ENCODE peak calls at places on chromosomes 5 and 9, in seven cellular contexts. One of them, this sample, is unnamed.

GRCh38 chr9:131276107-131276888 is at the start of gene FAM78A:
- DNase-seq in transverse colon: peak; percentile 57
- DNase-seq in nephron progenitor cell: peak; percentile 65
- DNase-seq in fibroblast of lung: peak; percentile 10
- DNase-seq in GM13977: peak; percentile 75
- DNase-seq in H9: no peak
- DNase-seq in epithelial cell of esophagus: no peak
- DNase-seq in this sample: no peak

GRCh38 chr5:95178046-95178651 is 106.7 kb downstream of the MCTP1 start:
- DNase-seq in GM13977: no peak
- DNase-seq in epithelial cell of esophagus: no peak
- DNase-seq in H9: peak; percentile 95
- DNase-seq in transverse colon: no peak
- DNase-seq in nephron progenitor cell: peak; percentile 46
- DNase-seq in fibroblast of lung: peak; percentile 85
- DNase-seq in this sample: no peak

GRCh38 chr9:74663456-74663855 is 166.3 kb downstream of the RORB start:
- DNase-seq in transverse colon: no peak
- DNase-seq in epithelial cell of esophagus: no peak
- DNase-seq in fibroblast of lung: peak; percentile 30
- DNase-seq in H9: no peak
- DNase-seq in GM13977: no peak
- DNase-seq in nephron progenitor cell: no peak
- DNase-seq in this sample: no peak

GRCh38 chr5:14685757-14686156 is 21.2 kb downstream of the OTULIN start:
- DNase-seq in fibroblast of lung: peak; percentile 60
- DNase-seq in H9: no peak
- DNase-seq in GM13977: peak; percentile 63
- DNase-seq in transverse colon: peak; percentile 22
- DNase-seq in epithelial cell of esophagus: peak; percentile 62
- DNase-seq in nephron progenitor cell: peak; percentile 23
- DNase-seq in this sample: no peak

GRCh38 chr9:5446451-5447236 is 3.7 kb upstream of the CD274 start:
- DNase-seq in H9: no peak
- DNase-seq in transverse colon: no peak
- DNase-seq in nephron progenitor cell: no peak
- DNase-seq in fibroblast of lung: peak; percentile 60
- DNase-seq in GM13977: no peak
- DNase-seq in epithelial cell of esophagus: peak; percentile 85
- DNase-seq in this sample: no peak

GRCh38 chr5:149581192-149581861 is at the start of gene ARHGEF37:
- DNase-seq in GM13977: no peak
- DNase-seq in fibroblast of lung: peak; percentile 56
- DNase-seq in epithelial cell of esophagus: peak; percentile 72
- DNase-seq in H9: peak; percentile 55
- DNase-seq in transverse colon: peak; percentile 91
- DNase-seq in nephron progenitor cell: peak; percentile 51
- DNase-seq in this sample: peak; percentile 20

GRCh38 chr9:13607746-13608445 is 328.4 kb upstream of the MPDZ start:
- DNase-seq in nephron progenitor cell: peak; percentile 4
- DNase-seq in epithelial cell of esophagus: no peak
- DNase-seq in fibroblast of lung: peak; percentile 40
- DNase-seq in H9: no peak
- DNase-seq in transverse colon: no peak
- DNase-seq in GM13977: no peak
- DNase-seq in this sample: no peak

GRCh38 chr5:74063821-74064598 is 438.0 kb downstream of the ARHGEF28 start:
- DNase-seq in fibroblast of lung: peak; percentile 98
- DNase-seq in epithelial cell of esophagus: peak; percentile 68
- DNase-seq in transverse colon: no peak
- DNase-seq in H9: no peak
- DNase-seq in nephron progenitor cell: no peak
- DNase-seq in GM13977: no peak
- DNase-seq in this sample: no peak

GRCh38 chr5:149357370-149358293 is at the start of gene PCYOX1L:
- DNase-seq in epithelial cell of esophagus: peak; percentile 99
- DNase-seq in GM13977: peak; percentile 97
- DNase-seq in nephron progenitor cell: peak; percentile 94
- DNase-seq in H9: peak; percentile 98
- DNase-seq in fibroblast of lung: peak; percentile 95
- DNase-seq in transverse colon: peak; percentile 96
- DNase-seq in this sample: peak; percentile 81

GRCh38 chr5:67315082-67315801 is 118.6 kb upstream of the CD180 start:
- DNase-seq in fibroblast of lung: peak; percentile 77
- DNase-seq in transverse colon: no peak
- DNase-seq in nephron progenitor cell: no peak
- DNase-seq in H9: peak; percentile 28
- DNase-seq in epithelial cell of esophagus: peak; percentile 84
- DNase-seq in GM13977: no peak
- DNase-seq in this sample: no peak

GRCh38 chr9:117224676-117225075 is 190.2 kb downstream of the ASTN2 start:
- DNase-seq in fibroblast of lung: no peak
- DNase-seq in epithelial cell of esophagus: no peak
- DNase-seq in GM13977: no peak
- DNase-seq in nephron progenitor cell: no peak
- DNase-seq in H9: peak; percentile 45
- DNase-seq in transverse colon: no peak
- DNase-seq in this sample: no peak

GRCh38 chr5:130549884-130550552 is 615.0 kb downstream of the HINT1 start:
- DNase-seq in fibroblast of lung: peak; percentile 90
- DNase-seq in GM13977: no peak
- DNase-seq in H9: no peak
- DNase-seq in nephron progenitor cell: no peak
- DNase-seq in epithelial cell of esophagus: peak; percentile 83
- DNase-seq in transverse colon: no peak
- DNase-seq in this sample: no peak

GRCh38 chr9:87644659-87645058 is 81.3 kb upstream of the CTSL start:
- DNase-seq in transverse colon: no peak
- DNase-seq in H9: no peak
- DNase-seq in fibroblast of lung: peak; percentile 15
- DNase-seq in epithelial cell of esophagus: no peak
- DNase-seq in GM13977: no peak
- DNase-seq in nephron progenitor cell: no peak
- DNase-seq in this sample: no peak

GRCh38 chr5:73766902-73767301 is 140.9 kb downstream of the ARHGEF28 start:
- DNase-seq in nephron progenitor cell: no peak
- DNase-seq in fibroblast of lung: no peak
- DNase-seq in H9: no peak
- DNase-seq in epithelial cell of esophagus: no peak
- DNase-seq in transverse colon: no peak
- DNase-seq in GM13977: no peak
- DNase-seq in this sample: no peak

GRCh38 chr9:96519726-96520125 is 69.8 kb downstream of the HABP4 start:
- DNase-seq in epithelial cell of esophagus: no peak
- DNase-seq in fibroblast of lung: no peak
- DNase-seq in GM13977: no peak
- DNase-seq in H9: no peak
- DNase-seq in nephron progenitor cell: no peak
- DNase-seq in transverse colon: no peak
- DNase-seq in this sample: no peak

GRCh38 chr5:118548761-118549160 is 439.6 kb downstream of the DTWD2 start:
- DNase-seq in fibroblast of lung: peak; percentile 58
- DNase-seq in H9: no peak
- DNase-seq in transverse colon: no peak
- DNase-seq in epithelial cell of esophagus: peak; percentile 87
- DNase-seq in nephron progenitor cell: no peak
- DNase-seq in GM13977: no peak
- DNase-seq in this sample: no peak

GRCh38 chr9:113574381-113575262 is 111.1 kb downstream of the RGS3 start:
- DNase-seq in GM13977: no peak
- DNase-seq in fibroblast of lung: peak; percentile 43
- DNase-seq in nephron progenitor cell: no peak
- DNase-seq in epithelial cell of esophagus: peak; percentile 93
- DNase-seq in H9: no peak
- DNase-seq in transverse colon: no peak
- DNase-seq in this sample: no peak

GRCh38 chr5:94908889-94909480 is 290.5 kb downstream of the SLF1 start:
- DNase-seq in GM13977: peak; percentile 18
- DNase-seq in fibroblast of lung: peak; percentile 20
- DNase-seq in H9: no peak
- DNase-seq in epithelial cell of esophagus: peak; percentile 61
- DNase-seq in transverse colon: no peak
- DNase-seq in nephron progenitor cell: peak; percentile 18
- DNase-seq in this sample: no peak

GRCh38 chr5:14071433-14071832 is 71.7 kb upstream of the TRIO start:
- DNase-seq in GM13977: no peak
- DNase-seq in fibroblast of lung: peak; percentile 53
- DNase-seq in nephron progenitor cell: no peak
- DNase-seq in epithelial cell of esophagus: peak; percentile 46
- DNase-seq in transverse colon: no peak
- DNase-seq in H9: no peak
- DNase-seq in this sample: no peak

GRCh38 chr9:110241491-110242321 is 14.6 kb downstream of the TXN start:
- DNase-seq in GM13977: no peak
- DNase-seq in nephron progenitor cell: no peak
- DNase-seq in epithelial cell of esophagus: peak; percentile 89
- DNase-seq in H9: no peak
- DNase-seq in fibroblast of lung: no peak
- DNase-seq in transverse colon: no peak
- DNase-seq in this sample: no peak

GRCh38 chr5:163938595-163938994 is 433.2 kb downstream of the MAT2B start:
- DNase-seq in epithelial cell of esophagus: peak; percentile 49
- DNase-seq in GM13977: no peak
- DNase-seq in nephron progenitor cell: no peak
- DNase-seq in transverse colon: no peak
- DNase-seq in H9: no peak
- DNase-seq in fibroblast of lung: no peak
- DNase-seq in this sample: no peak

GRCh38 chr5:14102666-14103065 is 40.5 kb upstream of the TRIO start:
- DNase-seq in H9: no peak
- DNase-seq in GM13977: no peak
- DNase-seq in nephron progenitor cell: no peak
- DNase-seq in transverse colon: no peak
- DNase-seq in fibroblast of lung: no peak
- DNase-seq in epithelial cell of esophagus: no peak
- DNase-seq in this sample: no peak

GRCh38 chr5:95886340-95887044 is 64.0 kb upstream of the GLRX start:
- DNase-seq in fibroblast of lung: no peak
- DNase-seq in GM13977: no peak
- DNase-seq in H9: no peak
- DNase-seq in epithelial cell of esophagus: no peak
- DNase-seq in transverse colon: no peak
- DNase-seq in nephron progenitor cell: no peak
- DNase-seq in this sample: no peak

GRCh38 chr9:90878562-90878961 is 76.9 kb downstream of the SYK start:
- DNase-seq in nephron progenitor cell: no peak
- DNase-seq in H9: no peak
- DNase-seq in epithelial cell of esophagus: peak; percentile 97
- DNase-seq in GM13977: no peak
- DNase-seq in fibroblast of lung: no peak
- DNase-seq in transverse colon: no peak
- DNase-seq in this sample: no peak

GRCh38 chr9:34347800-34348158 is 18.4 kb downstream of the NUDT2 start:
- DNase-seq in fibroblast of lung: no peak
- DNase-seq in epithelial cell of esophagus: no peak
- DNase-seq in GM13977: no peak
- DNase-seq in H9: no peak
- DNase-seq in nephron progenitor cell: no peak
- DNase-seq in transverse colon: no peak
- DNase-seq in this sample: no peak

GRCh38 chr9:99515874-99516656 is 294.0 kb downstream of the SEC61B start:
- DNase-seq in transverse colon: no peak
- DNase-seq in fibroblast of lung: no peak
- DNase-seq in epithelial cell of esophagus: no peak
- DNase-seq in H9: no peak
- DNase-seq in nephron progenitor cell: no peak
- DNase-seq in GM13977: no peak
- DNase-seq in this sample: no peak

GRCh38 chr5:177301503-177302165 is 1.9 kb downstream of the RAB24 start:
- DNase-seq in transverse colon: peak; percentile 86
- DNase-seq in fibroblast of lung: peak; percentile 21
- DNase-seq in H9: no peak
- DNase-seq in nephron progenitor cell: no peak
- DNase-seq in GM13977: peak; percentile 46
- DNase-seq in epithelial cell of esophagus: peak; percentile 99
- DNase-seq in this sample: no peak

GRCh38 chr5:104412649-104413240 is 850.2 kb upstream of the NUDT12 start:
- DNase-seq in nephron progenitor cell: peak; percentile 15
- DNase-seq in H9: peak; percentile 79
- DNase-seq in transverse colon: no peak
- DNase-seq in GM13977: peak; percentile 9
- DNase-seq in epithelial cell of esophagus: peak; percentile 61
- DNase-seq in fibroblast of lung: peak; percentile 42
- DNase-seq in this sample: no peak
- TF ChIP-seq CTCF in nephron progenitor cell: peak; percentile 50
- TF ChIP-seq CTCF in H9: peak; percentile 76
- TF ChIP-seq CTCF in transverse colon: peak; percentile 11
- TF ChIP-seq CTCF in GM13977: peak; percentile 79
- TF ChIP-seq CTCF in epithelial cell of esophagus: peak; percentile 88
- TF ChIP-seq CTCF in fibroblast of lung: peak; percentile 32
- TF ChIP-seq CTCF in this sample: peak; percentile 59

GRCh38 chr5:168422431-168422830 is 63.8 kb upstream of the RARS1 start:
- DNase-seq in H9: no peak
- DNase-seq in fibroblast of lung: no peak
- DNase-seq in nephron progenitor cell: no peak
- DNase-seq in transverse colon: no peak
- DNase-seq in epithelial cell of esophagus: peak; percentile 43
- DNase-seq in GM13977: no peak
- DNase-seq in this sample: no peak
- TF ChIP-seq CTCF in H9: peak; percentile 52
- TF ChIP-seq CTCF in fibroblast of lung: no peak
- TF ChIP-seq CTCF in nephron progenitor cell: no peak
- TF ChIP-seq CTCF in transverse colon: peak; percentile 23
- TF ChIP-seq CTCF in epithelial cell of esophagus: peak; percentile 59
- TF ChIP-seq CTCF in GM13977: peak; percentile 12
- TF ChIP-seq CTCF in this sample: peak; percentile 51

DNA sequence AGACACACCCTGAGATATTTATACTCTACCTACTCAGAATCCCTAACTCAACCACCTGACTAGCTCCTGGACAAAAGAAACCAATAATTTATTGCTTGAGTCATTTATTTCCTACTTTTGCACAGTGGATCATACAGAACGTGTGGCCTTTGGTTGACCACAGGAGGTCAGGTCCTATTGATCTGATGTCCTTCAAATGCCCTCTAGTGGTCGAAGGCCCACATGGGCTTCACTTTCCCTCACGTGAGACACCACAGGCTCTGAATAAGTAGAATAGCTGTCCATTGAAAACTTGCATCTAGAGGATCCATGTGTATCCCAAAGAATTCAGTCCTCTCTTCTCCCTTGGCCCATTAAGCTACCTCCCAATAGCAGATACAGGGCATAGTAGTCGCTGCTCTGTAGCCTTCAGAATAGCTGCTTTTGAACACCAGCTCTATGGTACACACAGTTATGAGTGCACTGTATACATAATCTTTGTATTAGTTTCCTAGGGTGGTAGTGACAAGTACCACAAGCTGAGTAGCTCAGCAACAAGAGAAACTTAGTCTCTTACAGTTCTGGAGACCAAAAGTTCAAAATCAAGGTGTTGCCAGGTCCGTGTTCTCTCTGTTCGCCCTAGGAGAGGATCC is 177.6 kb upstream of the SMARCA2 start:
- DNase-seq in epithelial cell of esophagus: peak; percentile 17
- DNase-seq in nephron progenitor cell: peak; percentile 59
- DNase-seq in GM13977: peak; percentile 52
- DNase-seq in transverse colon: peak; percentile 11
- DNase-seq in fibroblast of lung: no peak
- DNase-seq in H9: peak; percentile 71
- DNase-seq in this sample: peak; percentile 22
- TF ChIP-seq CTCF in epithelial cell of esophagus: no peak
- TF ChIP-seq CTCF in nephron progenitor cell: peak; percentile 53
- TF ChIP-seq CTCF in GM13977: peak; percentile 76
- TF ChIP-seq CTCF in transverse colon: peak; percentile 18
- TF ChIP-seq CTCF in fibroblast of lung: no peak
- TF ChIP-seq CTCF in H9: peak; percentile 86
- TF ChIP-seq CTCF in this sample: peak; percentile 64

GRCh38 chr9:82101475-82101874 is 112.9 kb downstream of the SPATA31D1 start:
- DNase-seq in nephron progenitor cell: no peak
- DNase-seq in H9: no peak
- DNase-seq in transverse colon: no peak
- DNase-seq in epithelial cell of esophagus: no peak
- DNase-seq in GM13977: no peak
- DNase-seq in fibroblast of lung: no peak
- DNase-seq in this sample: no peak
- TF ChIP-seq CTCF in nephron progenitor cell: no peak
- TF ChIP-seq CTCF in H9: peak; percentile 56
- TF ChIP-seq CTCF in transverse colon: no peak
- TF ChIP-seq CTCF in epithelial cell of esophagus: peak; percentile 23
- TF ChIP-seq CTCF in GM13977: no peak
- TF ChIP-seq CTCF in fibroblast of lung: no peak
- TF ChIP-seq CTCF in this sample: peak; percentile 16

This sample was measured in progenitor cell of endocrine pancreas.